ENCODE peak calls at places on chromosome 1, in seven cellular contexts. H, C, D, F, A, L and J are unnamed samples.

GRCh38 chr1:17636612-17637011 is 97.1 kb downstream of the ARHGEF10L start:
- DNase-seq in H (no peak), C (no peak), D (no peak), F (no peak), A (no peak), L (no peak), J (no peak)

GRCh38 chr1:35558374-35559316 is 1.0 kb downstream of the NCDN start:
- DNase-seq in H (no peak), C (no peak), D (peak), F (no peak), A (peak), L (no peak), J (no peak)

GRCh38 chr1:94792473-94792875 is 27.7 kb upstream of the SLC44A3 start:
- DNase-seq in H (no peak), C (no peak), D (no peak), F (no peak), A (no peak), L (peak), J (peak)

GRCh38 chr1:46806196-46807020 is 7.6 kb downstream of the CYP4B1 start:
- DNase-seq in H (no peak), C (peak), D (no peak), F (peak), A (no peak), L (no peak), J (peak)

GRCh38 chr1:53134961-53135734 is 7.3 kb downstream of the SLC1A7 start:
- DNase-seq in H (no peak), C (no peak), D (no peak), F (no peak), A (no peak), L (no peak), J (no peak)

GRCh38 chr1:110176299-110176956 is 26.1 kb downstream of the SLC6A17 start:
- DNase-seq in H (no peak), C (peak), D (no peak), F (peak), A (no peak), L (peak), J (no peak)

GRCh38 chr1:7993593-7994479 is 32.3 kb downstream of the ERRFI1 start:
- DNase-seq in H (no peak), C (no peak), D (no peak), F (no peak), A (no peak), L (no peak), J (no peak)

GRCh38 chr1:166703726-166704220 is 135.5 kb upstream of the POGK start:
- DNase-seq in H (no peak), C (no peak), D (no peak), F (no peak), A (no peak), L (peak), J (no peak)

GRCh38 chr1:200176181-200176580 is 148.7 kb downstream of the NR5A2 start:
- DNase-seq in H (no peak), C (no peak), D (no peak), F (no peak), A (no peak), L (no peak), J (no peak)

GRCh38 chr1:201307760-201308499 is 24.6 kb downstream of the PKP1 start:
- DNase-seq in H (no peak), C (peak), D (no peak), F (peak), A (no peak), L (no peak), J (no peak)

GRCh38 chr1:109113787-109114568 is at the start of gene ELAPOR1:
- DNase-seq in H (peak), C (peak), D (peak), F (peak), A (peak), L (no peak), J (no peak)

GRCh38 chr1:185960377-185961151 is 226.4 kb downstream of the HMCN1 start:
- DNase-seq in H (no peak), C (peak), D (no peak), F (no peak), A (no peak), L (no peak), J (peak)